ENCODE peak calls at places on chromosomes 16 and 17, in ten cellular contexts. One of them, this sample, is unnamed.

GRCh38 chr16:84735846-84736586 is 36.2 kb downstream of the USP10 start:
- DNase-seq in naive thymus-derived CD8-positive, alpha-beta T cell: peak
- DNase-seq in RKO: no peak
- DNase-seq in dorsolateral prefrontal cortex: no peak
- DNase-seq in nephron progenitor cell: no peak
- DNase-seq in stimulated activated CD4-positive, alpha-beta T cell treated with anti-CD3 and anti-CD28 coated beads, Interleukin-12 subunit alpha, Interleukin-12 subunit beta, amount 100 ng/mL, for 4 hours: no peak
- DNase-seq in EL: no peak
- DNase-seq in ureter: no peak
- DNase-seq in activated T-helper 1 cell treated with anti-CD3 and anti-CD28 coated beads, Interleukin-2, amount 50 U/mL, for 16 hours: no peak
- DNase-seq in NT2/D1: no peak
- DNase-seq in this sample: no peak

GRCh38 chr17:59762022-59762825 is 54.8 kb downstream of the VMP1 start:
- DNase-seq in stimulated activated CD4-positive, alpha-beta T cell treated with anti-CD3 and anti-CD28 coated beads, Interleukin-12 subunit alpha, Interleukin-12 subunit beta, amount 100 ng/mL, for 4 hours: no peak
- DNase-seq in NT2/D1: no peak
- DNase-seq in RKO: peak
- DNase-seq in naive thymus-derived CD8-positive, alpha-beta T cell: no peak
- DNase-seq in dorsolateral prefrontal cortex: no peak
- DNase-seq in nephron progenitor cell: no peak
- DNase-seq in ureter: no peak
- DNase-seq in EL: peak
- DNase-seq in activated T-helper 1 cell treated with anti-CD3 and anti-CD28 coated beads, Interleukin-2, amount 50 U/mL, for 16 hours: no peak
- DNase-seq in this sample: no peak

GRCh38 chr17:78957076-78957475 is 22.6 kb downstream of the LGALS3BP start:
- DNase-seq in RKO: no peak
- DNase-seq in naive thymus-derived CD8-positive, alpha-beta T cell: no peak
- DNase-seq in dorsolateral prefrontal cortex: no peak
- DNase-seq in EL: peak
- DNase-seq in ureter: no peak
- DNase-seq in stimulated activated CD4-positive, alpha-beta T cell treated with anti-CD3 and anti-CD28 coated beads, Interleukin-12 subunit alpha, Interleukin-12 subunit beta, amount 100 ng/mL, for 4 hours: no peak
- DNase-seq in nephron progenitor cell: no peak
- DNase-seq in NT2/D1: no peak
- DNase-seq in activated T-helper 1 cell treated with anti-CD3 and anti-CD28 coated beads, Interleukin-2, amount 50 U/mL, for 16 hours: no peak
- DNase-seq in this sample: no peak

GRCh38 chr17:76840884-76841775 is 27.1 kb upstream of the MGAT5B start:
- DNase-seq in RKO: no peak
- DNase-seq in NT2/D1: no peak
- DNase-seq in dorsolateral prefrontal cortex: no peak
- DNase-seq in EL: peak
- DNase-seq in stimulated activated CD4-positive, alpha-beta T cell treated with anti-CD3 and anti-CD28 coated beads, Interleukin-12 subunit alpha, Interleukin-12 subunit beta, amount 100 ng/mL, for 4 hours: no peak
- DNase-seq in activated T-helper 1 cell treated with anti-CD3 and anti-CD28 coated beads, Interleukin-2, amount 50 U/mL, for 16 hours: no peak
- DNase-seq in naive thymus-derived CD8-positive, alpha-beta T cell: no peak
- DNase-seq in nephron progenitor cell: no peak
- DNase-seq in ureter: no peak
- DNase-seq in this sample: no peak

GRCh38 chr16:3214904-3215600 is 19.9 kb downstream of the ZNF200 start:
- DNase-seq in nephron progenitor cell: no peak
- DNase-seq in EL: peak
- DNase-seq in activated T-helper 1 cell treated with anti-CD3 and anti-CD28 coated beads, Interleukin-2, amount 50 U/mL, for 16 hours: no peak
- DNase-seq in RKO: peak
- DNase-seq in NT2/D1: no peak
- DNase-seq in stimulated activated CD4-positive, alpha-beta T cell treated with anti-CD3 and anti-CD28 coated beads, Interleukin-12 subunit alpha, Interleukin-12 subunit beta, amount 100 ng/mL, for 4 hours: no peak
- DNase-seq in naive thymus-derived CD8-positive, alpha-beta T cell: no peak
- DNase-seq in ureter: no peak
- DNase-seq in dorsolateral prefrontal cortex: no peak
- DNase-seq in this sample: no peak

GRCh38 chr17:49944451-49944850 is 24.5 kb upstream of the DLX4 start:
- DNase-seq in naive thymus-derived CD8-positive, alpha-beta T cell: no peak
- DNase-seq in NT2/D1: no peak
- DNase-seq in ureter: no peak
- DNase-seq in dorsolateral prefrontal cortex: no peak
- DNase-seq in RKO: no peak
- DNase-seq in nephron progenitor cell: peak
- DNase-seq in activated T-helper 1 cell treated with anti-CD3 and anti-CD28 coated beads, Interleukin-2, amount 50 U/mL, for 16 hours: no peak
- DNase-seq in stimulated activated CD4-positive, alpha-beta T cell treated with anti-CD3 and anti-CD28 coated beads, Interleukin-12 subunit alpha, Interleukin-12 subunit beta, amount 100 ng/mL, for 4 hours: no peak
- DNase-seq in EL: no peak
- DNase-seq in this sample: no peak

GRCh38 chr17:17971431-17972125 is 622 bp downstream of the TOM1L2 start:
- DNase-seq in NT2/D1: no peak
- DNase-seq in dorsolateral prefrontal cortex: peak
- DNase-seq in activated T-helper 1 cell treated with anti-CD3 and anti-CD28 coated beads, Interleukin-2, amount 50 U/mL, for 16 hours: peak
- DNase-seq in RKO: peak
- DNase-seq in naive thymus-derived CD8-positive, alpha-beta T cell: peak
- DNase-seq in EL: peak
- DNase-seq in stimulated activated CD4-positive, alpha-beta T cell treated with anti-CD3 and anti-CD28 coated beads, Interleukin-12 subunit alpha, Interleukin-12 subunit beta, amount 100 ng/mL, for 4 hours: peak
- DNase-seq in nephron progenitor cell: no peak
- DNase-seq in ureter: peak
- DNase-seq in this sample: no peak

GRCh38 chr17:80474231-80474932 is 2.0 kb downstream of the NPTX1 start:
- DNase-seq in stimulated activated CD4-positive, alpha-beta T cell treated with anti-CD3 and anti-CD28 coated beads, Interleukin-12 subunit alpha, Interleukin-12 subunit beta, amount 100 ng/mL, for 4 hours: no peak
- DNase-seq in nephron progenitor cell: peak
- DNase-seq in RKO: peak
- DNase-seq in NT2/D1: no peak
- DNase-seq in EL: peak
- DNase-seq in ureter: no peak
- DNase-seq in dorsolateral prefrontal cortex: no peak
- DNase-seq in activated T-helper 1 cell treated with anti-CD3 and anti-CD28 coated beads, Interleukin-2, amount 50 U/mL, for 16 hours: no peak
- DNase-seq in naive thymus-derived CD8-positive, alpha-beta T cell: no peak
- DNase-seq in this sample: no peak

GRCh38 chr16:57185446-57185944 is 344 bp downstream of the PSME3IP1 start:
- DNase-seq in RKO: peak
- DNase-seq in stimulated activated CD4-positive, alpha-beta T cell treated with anti-CD3 and anti-CD28 coated beads, Interleukin-12 subunit alpha, Interleukin-12 subunit beta, amount 100 ng/mL, for 4 hours: no peak
- DNase-seq in dorsolateral prefrontal cortex: peak
- DNase-seq in ureter: peak
- DNase-seq in naive thymus-derived CD8-positive, alpha-beta T cell: no peak
- DNase-seq in activated T-helper 1 cell treated with anti-CD3 and anti-CD28 coated beads, Interleukin-2, amount 50 U/mL, for 16 hours: peak
- DNase-seq in EL: peak
- DNase-seq in nephron progenitor cell: peak
- DNase-seq in NT2/D1: peak
- DNase-seq in this sample: peak

GRCh38 chr16:3519581-3519980 is 18.8 kb downstream of the CLUAP1 start:
- DNase-seq in EL: no peak
- DNase-seq in naive thymus-derived CD8-positive, alpha-beta T cell: no peak
- DNase-seq in ureter: no peak
- DNase-seq in nephron progenitor cell: no peak
- DNase-seq in dorsolateral prefrontal cortex: no peak
- DNase-seq in RKO: no peak
- DNase-seq in NT2/D1: no peak
- DNase-seq in stimulated activated CD4-positive, alpha-beta T cell treated with anti-CD3 and anti-CD28 coated beads, Interleukin-12 subunit alpha, Interleukin-12 subunit beta, amount 100 ng/mL, for 4 hours: no peak
- DNase-seq in activated T-helper 1 cell treated with anti-CD3 and anti-CD28 coated beads, Interleukin-2, amount 50 U/mL, for 16 hours: no peak
- DNase-seq in this sample: no peak

GRCh38 chr16:81889896-81890634 is 111.0 kb downstream of the PLCG2 start:
- DNase-seq in EL: peak
- DNase-seq in stimulated activated CD4-positive, alpha-beta T cell treated with anti-CD3 and anti-CD28 coated beads, Interleukin-12 subunit alpha, Interleukin-12 subunit beta, amount 100 ng/mL, for 4 hours: peak
- DNase-seq in ureter: peak
- DNase-seq in activated T-helper 1 cell treated with anti-CD3 and anti-CD28 coated beads, Interleukin-2, amount 50 U/mL, for 16 hours: peak
- DNase-seq in dorsolateral prefrontal cortex: peak
- DNase-seq in RKO: peak
- DNase-seq in naive thymus-derived CD8-positive, alpha-beta T cell: no peak
- DNase-seq in NT2/D1: peak
- DNase-seq in nephron progenitor cell: peak
- DNase-seq in this sample: peak

GRCh38 chr17:61338000-61338864 is 61.4 kb upstream of the TBX2 start:
- DNase-seq in nephron progenitor cell: no peak
- DNase-seq in naive thymus-derived CD8-positive, alpha-beta T cell: no peak
- DNase-seq in ureter: no peak
- DNase-seq in dorsolateral prefrontal cortex: no peak
- DNase-seq in EL: peak
- DNase-seq in activated T-helper 1 cell treated with anti-CD3 and anti-CD28 coated beads, Interleukin-2, amount 50 U/mL, for 16 hours: no peak
- DNase-seq in NT2/D1: no peak
- DNase-seq in RKO: peak
- DNase-seq in stimulated activated CD4-positive, alpha-beta T cell treated with anti-CD3 and anti-CD28 coated beads, Interleukin-12 subunit alpha, Interleukin-12 subunit beta, amount 100 ng/mL, for 4 hours: no peak
- DNase-seq in this sample: no peak

GRCh38 chr16:3256876-3257465 is 538 bp upstream of the MEFV start:
- DNase-seq in stimulated activated CD4-positive, alpha-beta T cell treated with anti-CD3 and anti-CD28 coated beads, Interleukin-12 subunit alpha, Interleukin-12 subunit beta, amount 100 ng/mL, for 4 hours: no peak
- DNase-seq in dorsolateral prefrontal cortex: no peak
- DNase-seq in EL: peak
- DNase-seq in activated T-helper 1 cell treated with anti-CD3 and anti-CD28 coated beads, Interleukin-2, amount 50 U/mL, for 16 hours: no peak
- DNase-seq in nephron progenitor cell: no peak
- DNase-seq in ureter: no peak
- DNase-seq in RKO: peak
- DNase-seq in NT2/D1: no peak
- DNase-seq in naive thymus-derived CD8-positive, alpha-beta T cell: no peak
- DNase-seq in this sample: no peak

GRCh38 chr17:36625188-36625587 is 23.8 kb downstream of the MRM1 start:
- DNase-seq in nephron progenitor cell: no peak
- DNase-seq in NT2/D1: no peak
- DNase-seq in activated T-helper 1 cell treated with anti-CD3 and anti-CD28 coated beads, Interleukin-2, amount 50 U/mL, for 16 hours: no peak
- DNase-seq in ureter: no peak
- DNase-seq in RKO: no peak
- DNase-seq in stimulated activated CD4-positive, alpha-beta T cell treated with anti-CD3 and anti-CD28 coated beads, Interleukin-12 subunit alpha, Interleukin-12 subunit beta, amount 100 ng/mL, for 4 hours: no peak
- DNase-seq in dorsolateral prefrontal cortex: no peak
- DNase-seq in EL: no peak
- DNase-seq in naive thymus-derived CD8-positive, alpha-beta T cell: no peak
- DNase-seq in this sample: no peak

GRCh38 chr16:4994719-4995434 is 36.7 kb downstream of the SEC14L5 start:
- DNase-seq in naive thymus-derived CD8-positive, alpha-beta T cell: no peak
- DNase-seq in stimulated activated CD4-positive, alpha-beta T cell treated with anti-CD3 and anti-CD28 coated beads, Interleukin-12 subunit alpha, Interleukin-12 subunit beta, amount 100 ng/mL, for 4 hours: no peak
- DNase-seq in ureter: no peak
- DNase-seq in dorsolateral prefrontal cortex: peak
- DNase-seq in nephron progenitor cell: no peak
- DNase-seq in EL: no peak
- DNase-seq in RKO: no peak
- DNase-seq in NT2/D1: no peak
- DNase-seq in activated T-helper 1 cell treated with anti-CD3 and anti-CD28 coated beads, Interleukin-2, amount 50 U/mL, for 16 hours: no peak
- DNase-seq in this sample: no peak

GRCh38 chr16:72241930-72242329 is 70.0 kb upstream of the PMFBP1 start:
- DNase-seq in RKO: peak
- DNase-seq in activated T-helper 1 cell treated with anti-CD3 and anti-CD28 coated beads, Interleukin-2, amount 50 U/mL, for 16 hours: no peak
- DNase-seq in stimulated activated CD4-positive, alpha-beta T cell treated with anti-CD3 and anti-CD28 coated beads, Interleukin-12 subunit alpha, Interleukin-12 subunit beta, amount 100 ng/mL, for 4 hours: no peak
- DNase-seq in EL: peak
- DNase-seq in NT2/D1: peak
- DNase-seq in ureter: no peak
- DNase-seq in nephron progenitor cell: peak
- DNase-seq in dorsolateral prefrontal cortex: peak
- DNase-seq in naive thymus-derived CD8-positive, alpha-beta T cell: no peak
- DNase-seq in this sample: no peak

GRCh38 chr16:4415538-4416199 is 727 bp downstream of the CORO7 start:
- DNase-seq in stimulated activated CD4-positive, alpha-beta T cell treated with anti-CD3 and anti-CD28 coated beads, Interleukin-12 subunit alpha, Interleukin-12 subunit beta, amount 100 ng/mL, for 4 hours: peak
- DNase-seq in naive thymus-derived CD8-positive, alpha-beta T cell: peak
- DNase-seq in EL: peak
- DNase-seq in NT2/D1: no peak
- DNase-seq in dorsolateral prefrontal cortex: peak
- DNase-seq in nephron progenitor cell: peak
- DNase-seq in activated T-helper 1 cell treated with anti-CD3 and anti-CD28 coated beads, Interleukin-2, amount 50 U/mL, for 16 hours: peak
- DNase-seq in ureter: no peak
- DNase-seq in RKO: peak
- DNase-seq in this sample: no peak

GRCh38 chr16:63655846-63656245 is 1466.0 kb downstream of the CDH11 start:
- DNase-seq in naive thymus-derived CD8-positive, alpha-beta T cell: no peak
- DNase-seq in EL: no peak
- DNase-seq in RKO: no peak
- DNase-seq in dorsolateral prefrontal cortex: no peak
- DNase-seq in ureter: no peak
- DNase-seq in stimulated activated CD4-positive, alpha-beta T cell treated with anti-CD3 and anti-CD28 coated beads, Interleukin-12 subunit alpha, Interleukin-12 subunit beta, amount 100 ng/mL, for 4 hours: no peak
- DNase-seq in activated T-helper 1 cell treated with anti-CD3 and anti-CD28 coated beads, Interleukin-2, amount 50 U/mL, for 16 hours: no peak
- DNase-seq in nephron progenitor cell: no peak
- DNase-seq in NT2/D1: no peak
- DNase-seq in this sample: no peak

GRCh38 chr17:5364156-5364555 is 55.3 kb downstream of the NUP88 start:
- DNase-seq in RKO: no peak
- DNase-seq in naive thymus-derived CD8-positive, alpha-beta T cell: no peak
- DNase-seq in dorsolateral prefrontal cortex: no peak
- DNase-seq in ureter: no peak
- DNase-seq in EL: peak
- DNase-seq in activated T-helper 1 cell treated with anti-CD3 and anti-CD28 coated beads, Interleukin-2, amount 50 U/mL, for 16 hours: no peak
- DNase-seq in nephron progenitor cell: no peak
- DNase-seq in stimulated activated CD4-positive, alpha-beta T cell treated with anti-CD3 and anti-CD28 coated beads, Interleukin-12 subunit alpha, Interleukin-12 subunit beta, amount 100 ng/mL, for 4 hours: no peak
- DNase-seq in NT2/D1: no peak
- DNase-seq in this sample: no peak

GRCh38 chr16:89530401-89531381 is 22.5 kb downstream of the SPG7 start:
- DNase-seq in stimulated activated CD4-positive, alpha-beta T cell treated with anti-CD3 and anti-CD28 coated beads, Interleukin-12 subunit alpha, Interleukin-12 subunit beta, amount 100 ng/mL, for 4 hours: no peak
- DNase-seq in RKO: no peak
- DNase-seq in activated T-helper 1 cell treated with anti-CD3 and anti-CD28 coated beads, Interleukin-2, amount 50 U/mL, for 16 hours: no peak
- DNase-seq in ureter: no peak
- DNase-seq in nephron progenitor cell: no peak
- DNase-seq in EL: no peak
- DNase-seq in naive thymus-derived CD8-positive, alpha-beta T cell: no peak
- DNase-seq in dorsolateral prefrontal cortex: no peak
- DNase-seq in NT2/D1: no peak
- DNase-seq in this sample: no peak

GRCh38 chr16:27389272-27389961 is 12.6 kb upstream of the IL21R start:
- DNase-seq in RKO: no peak
- DNase-seq in stimulated activated CD4-positive, alpha-beta T cell treated with anti-CD3 and anti-CD28 coated beads, Interleukin-12 subunit alpha, Interleukin-12 subunit beta, amount 100 ng/mL, for 4 hours: no peak
- DNase-seq in nephron progenitor cell: no peak
- DNase-seq in EL: no peak
- DNase-seq in naive thymus-derived CD8-positive, alpha-beta T cell: no peak
- DNase-seq in NT2/D1: no peak
- DNase-seq in ureter: no peak
- DNase-seq in activated T-helper 1 cell treated with anti-CD3 and anti-CD28 coated beads, Interleukin-2, amount 50 U/mL, for 16 hours: no peak
- DNase-seq in dorsolateral prefrontal cortex: no peak
- DNase-seq in this sample: no peak

GRCh38 chr17:81190591-81190990 is 24.6 kb upstream of the AATK start:
- DNase-seq in RKO: no peak
- DNase-seq in NT2/D1: no peak
- DNase-seq in nephron progenitor cell: no peak
- DNase-seq in ureter: no peak
- DNase-seq in naive thymus-derived CD8-positive, alpha-beta T cell: no peak
- DNase-seq in activated T-helper 1 cell treated with anti-CD3 and anti-CD28 coated beads, Interleukin-2, amount 50 U/mL, for 16 hours: no peak
- DNase-seq in dorsolateral prefrontal cortex: no peak
- DNase-seq in stimulated activated CD4-positive, alpha-beta T cell treated with anti-CD3 and anti-CD28 coated beads, Interleukin-12 subunit alpha, Interleukin-12 subunit beta, amount 100 ng/mL, for 4 hours: no peak
- DNase-seq in EL: no peak
- DNase-seq in this sample: no peak

GRCh38 chr17:15279011-15279477 is 13.9 kb upstream of the PMP22 start:
- DNase-seq in stimulated activated CD4-positive, alpha-beta T cell treated with anti-CD3 and anti-CD28 coated beads, Interleukin-12 subunit alpha, Interleukin-12 subunit beta, amount 100 ng/mL, for 4 hours: no peak
- DNase-seq in ureter: no peak
- DNase-seq in activated T-helper 1 cell treated with anti-CD3 and anti-CD28 coated beads, Interleukin-2, amount 50 U/mL, for 16 hours: no peak
- DNase-seq in naive thymus-derived CD8-positive, alpha-beta T cell: no peak
- DNase-seq in EL: peak
- DNase-seq in RKO: peak
- DNase-seq in NT2/D1: no peak
- DNase-seq in dorsolateral prefrontal cortex: no peak
- DNase-seq in nephron progenitor cell: no peak
- DNase-seq in this sample: no peak

GRCh38 chr16:87697256-87697655 is 68.5 kb downstream of the KLHDC4 start:
- DNase-seq in ureter: no peak
- DNase-seq in EL: no peak
- DNase-seq in naive thymus-derived CD8-positive, alpha-beta T cell: no peak
- DNase-seq in stimulated activated CD4-positive, alpha-beta T cell treated with anti-CD3 and anti-CD28 coated beads, Interleukin-12 subunit alpha, Interleukin-12 subunit beta, amount 100 ng/mL, for 4 hours: no peak
- DNase-seq in nephron progenitor cell: no peak
- DNase-seq in activated T-helper 1 cell treated with anti-CD3 and anti-CD28 coated beads, Interleukin-2, amount 50 U/mL, for 16 hours: no peak
- DNase-seq in NT2/D1: no peak
- DNase-seq in RKO: no peak
- DNase-seq in dorsolateral prefrontal cortex: no peak
- DNase-seq in this sample: no peak

GRCh38 chr17:6231886-6232767 is 161.9 kb downstream of the WSCD1 start:
- DNase-seq in EL: peak
- DNase-seq in ureter: no peak
- DNase-seq in stimulated activated CD4-positive, alpha-beta T cell treated with anti-CD3 and anti-CD28 coated beads, Interleukin-12 subunit alpha, Interleukin-12 subunit beta, amount 100 ng/mL, for 4 hours: no peak
- DNase-seq in naive thymus-derived CD8-positive, alpha-beta T cell: no peak
- DNase-seq in nephron progenitor cell: no peak
- DNase-seq in activated T-helper 1 cell treated with anti-CD3 and anti-CD28 coated beads, Interleukin-2, amount 50 U/mL, for 16 hours: no peak
- DNase-seq in dorsolateral prefrontal cortex: no peak
- DNase-seq in RKO: peak
- DNase-seq in NT2/D1: no peak
- DNase-seq in this sample: no peak

GRCh38 chr16:77376358-77376757 is 58.5 kb downstream of the ADAMTS18 start:
- DNase-seq in RKO: no peak
- DNase-seq in naive thymus-derived CD8-positive, alpha-beta T cell: no peak
- DNase-seq in NT2/D1: no peak
- DNase-seq in activated T-helper 1 cell treated with anti-CD3 and anti-CD28 coated beads, Interleukin-2, amount 50 U/mL, for 16 hours: no peak
- DNase-seq in dorsolateral prefrontal cortex: no peak
- DNase-seq in nephron progenitor cell: no peak
- DNase-seq in stimulated activated CD4-positive, alpha-beta T cell treated with anti-CD3 and anti-CD28 coated beads, Interleukin-12 subunit alpha, Interleukin-12 subunit beta, amount 100 ng/mL, for 4 hours: peak
- DNase-seq in EL: peak
- DNase-seq in ureter: no peak
- DNase-seq in this sample: no peak

GRCh38 chr16:88356124-88356726 is 26.5 kb upstream of the ZNF469 start:
- DNase-seq in activated T-helper 1 cell treated with anti-CD3 and anti-CD28 coated beads, Interleukin-2, amount 50 U/mL, for 16 hours: no peak
- DNase-seq in NT2/D1: no peak
- DNase-seq in RKO: no peak
- DNase-seq in ureter: no peak
- DNase-seq in nephron progenitor cell: no peak
- DNase-seq in stimulated activated CD4-positive, alpha-beta T cell treated with anti-CD3 and anti-CD28 coated beads, Interleukin-12 subunit alpha, Interleukin-12 subunit beta, amount 100 ng/mL, for 4 hours: no peak
- DNase-seq in naive thymus-derived CD8-positive, alpha-beta T cell: no peak
- DNase-seq in EL: no peak
- DNase-seq in dorsolateral prefrontal cortex: no peak
- DNase-seq in this sample: no peak

GRCh38 chr17:45406107-45406506 is 26.6 kb downstream of the ARHGAP27 start:
- DNase-seq in dorsolateral prefrontal cortex: no peak
- DNase-seq in EL: no peak
- DNase-seq in activated T-helper 1 cell treated with anti-CD3 and anti-CD28 coated beads, Interleukin-2, amount 50 U/mL, for 16 hours: no peak
- DNase-seq in ureter: no peak
- DNase-seq in nephron progenitor cell: no peak
- DNase-seq in RKO: no peak
- DNase-seq in NT2/D1: no peak
- DNase-seq in naive thymus-derived CD8-positive, alpha-beta T cell: no peak
- DNase-seq in stimulated activated CD4-positive, alpha-beta T cell treated with anti-CD3 and anti-CD28 coated beads, Interleukin-12 subunit alpha, Interleukin-12 subunit beta, amount 100 ng/mL, for 4 hours: no peak
- DNase-seq in this sample: no peak